ENCODE peak calls at places on chromosomes 7 and 10, in seven cellular contexts. D is effector CD4-positive, alpha-beta T cell; Z is H7; N is Kasumi-1; X is AG04450; C is NCI-H1092; U is Peyer's patch. B is an unnamed sample.

GRCh38 chr10:78367751-78368150 is 334.1 kb downstream of the RPS24 start:
- DNase-seq in D (no peak), X (no peak), N (no peak), C (no peak), U (no peak), Z (no peak), B (no peak)

GRCh38 chr10:76033457-76034196 is 602.2 kb downstream of the LRMDA start:
- DNase-seq in N (peak; percentile 52), C (no peak), X (no peak), Z (peak; percentile 63), U (no peak), D (no peak), B (no peak)

GRCh38 chr7:91330378-91331295 is 66.4 kb downstream of the FZD1 start:
- DNase-seq in X (no peak), D (no peak), Z (no peak), N (no peak), U (no peak), C (no peak), B (no peak)

GRCh38 chr10:29343607-29344038 is 54.8 kb downstream of the LYZL1 start:
- DNase-seq in D (no peak), C (no peak), N (no peak), U (no peak), X (no peak), Z (no peak), B (no peak)

GRCh38 chr10:42754155-42755027 is 28.2 kb upstream of the BMS1 start:
- DNase-seq in D (no peak), Z (peak; percentile 85), C (no peak), U (no peak), N (peak; percentile 46), X (no peak), B (peak; percentile 37)

GRCh38 chr7:129494041-129494440 is 8.3 kb upstream of the SMKR1 start:
- DNase-seq in C (no peak), D (no peak), U (no peak), N (no peak), X (peak; percentile 83), Z (no peak), B (no peak)

GRCh38 chr10:131779661-131780394 is 121.0 kb upstream of the PPP2R2D start:
- DNase-seq in D (no peak), N (no peak), U (no peak), X (no peak), Z (no peak), C (no peak), B (no peak)

GRCh38 chr7:47617131-47617530 is 35.2 kb upstream of the TNS3 start:
- DNase-seq in X (no peak), Z (no peak), C (no peak), D (no peak), N (no peak), U (no peak), B (no peak)

GRCh38 chr10:6061056-6061455 is 1.1 kb downstream of the IL2RA start:
- DNase-seq in U (peak; percentile 18), C (no peak), N (no peak), D (no peak), Z (no peak), X (no peak), B (no peak)

GRCh38 chr7:99041526-99041925 is 102.4 kb downstream of the SMURF1 start:
- DNase-seq in C (no peak), U (no peak), D (no peak), N (no peak), X (no peak), Z (no peak), B (peak; percentile 50)

GRCh38 chr10:71761105-71761511 is 12.2 kb downstream of the VSIR start:
- DNase-seq in C (no peak), Z (no peak), U (no peak), N (no peak), D (no peak), X (no peak), B (no peak)

GRCh38 chr10:85510682-85511081 is 855.9 kb downstream of the GRID1 start:
- DNase-seq in X (no peak), N (no peak), U (no peak), D (no peak), Z (peak; percentile 13), C (no peak), B (no peak)

GRCh38 chr7:115210552-115210951 is 288.7 kb downstream of the MDFIC start:
- DNase-seq in C (no peak), N (no peak), D (no peak), U (no peak), Z (no peak), X (no peak), B (no peak)

GRCh38 chr10:18545626-18546025 is 105.8 kb downstream of the NSUN6 start:
- DNase-seq in Z (no peak), N (no peak), U (no peak), D (no peak), X (peak; percentile 24), C (no peak), B (no peak)